ENCODE peak calls at places on chromosome 13, in ten cellular contexts. L, W, T, R, S, Q, O, K, B and D are unnamed samples.

GRCh38 chr13:99955107-99955746 is 16.3 kb downstream of the ZIC5 start:
- DNase-seq in L (no peak), W (no peak), T (no peak), R (no peak), S (no peak), Q (no peak), O (no peak), K (no peak), B (peak), D (no peak)

GRCh38 chr13:50075619-50076097 is 60.4 kb downstream of the KCNRG start:
- DNase-seq in L (no peak), W (no peak), T (no peak), R (no peak), S (no peak), Q (no peak), O (no peak), K (no peak), B (no peak), D (no peak)

GRCh38 chr13:36323951-36324566 is 22.1 kb downstream of the SPART start:
- DNase-seq in L (no peak), W (no peak), T (no peak), R (no peak), S (no peak), Q (no peak), O (no peak), K (no peak), B (no peak), D (no peak)

GRCh38 chr13:68908879-68909278 is 1198.7 kb upstream of the ATXN8OS start:
- DNase-seq in L (no peak), W (no peak), T (no peak), R (no peak), S (no peak), Q (no peak), O (no peak), K (no peak), B (no peak), D (no peak)

GRCh38 chr13:99417151-99417820 is 84.0 kb upstream of the TM9SF2 start:
- DNase-seq in L (no peak), W (no peak), T (peak), R (no peak), S (no peak), Q (no peak), O (peak), K (no peak), B (peak), D (no peak)

GRCh38 chr13:32323912-32324311 is 8.6 kb downstream of the BRCA2 start:
- DNase-seq in L (no peak), W (no peak), T (no peak), R (no peak), S (no peak), Q (no peak), O (no peak), K (no peak), B (no peak), D (no peak)

GRCh38 chr13:80605007-80605406 is 264.1 kb upstream of the SPRY2 start:
- DNase-seq in L (no peak), W (no peak), T (no peak), R (no peak), S (no peak), Q (no peak), O (no peak), K (no peak), B (no peak), D (no peak)

GRCh38 chr13:30792257-30793000 is 57.1 kb downstream of the ALOX5AP start:
- DNase-seq in L (no peak), W (peak), T (peak), R (peak), S (no peak), Q (peak), O (peak), K (peak), B (peak), D (no peak)

GRCh38 chr13:92362717-92363116 is 863.9 kb upstream of the GPC6 start:
- DNase-seq in L (no peak), W (no peak), T (no peak), R (no peak), S (no peak), Q (no peak), O (no peak), K (no peak), B (no peak), D (no peak)

GRCh38 chr13:92365904-92366303 is 860.7 kb upstream of the GPC6 start:
- DNase-seq in L (no peak), W (no peak), T (no peak), R (no peak), S (no peak), Q (no peak), O (no peak), K (no peak), B (no peak), D (no peak)
- TF ChIP-seq POLR2AphosphoS5 in L (no peak), W (no peak), T (no peak), R (no peak), S (no peak), Q (no peak), O (no peak), K (no peak), B (no peak), D (no peak)

GRCh38 chr13:79312456-79312855 is 93.6 kb downstream of the RBM26 start:
- DNase-seq in L (no peak), W (no peak), T (no peak), R (no peak), S (no peak), Q (no peak), O (no peak), K (no peak), B (no peak), D (no peak)

GRCh38 chr13:79311456-79311855 is 94.6 kb downstream of the RBM26 start:
- DNase-seq in L (no peak), W (no peak), T (no peak), R (no peak), S (no peak), Q (no peak), O (no peak), K (no peak), B (no peak), D (no peak)

GRCh38 chr13:79307433-79307861 is 98.6 kb downstream of the RBM26 start:
- DNase-seq in L (no peak), W (no peak), T (no peak), R (no peak), S (no peak), Q (no peak), O (no peak), K (no peak), B (no peak), D (no peak)

GRCh38 chr13:79307866-79308298 is 98.2 kb downstream of the RBM26 start:
- DNase-seq in L (no peak), W (no peak), T (no peak), R (no peak), S (no peak), Q (no peak), O (no peak), K (no peak), B (peak), D (no peak)

DNA sequence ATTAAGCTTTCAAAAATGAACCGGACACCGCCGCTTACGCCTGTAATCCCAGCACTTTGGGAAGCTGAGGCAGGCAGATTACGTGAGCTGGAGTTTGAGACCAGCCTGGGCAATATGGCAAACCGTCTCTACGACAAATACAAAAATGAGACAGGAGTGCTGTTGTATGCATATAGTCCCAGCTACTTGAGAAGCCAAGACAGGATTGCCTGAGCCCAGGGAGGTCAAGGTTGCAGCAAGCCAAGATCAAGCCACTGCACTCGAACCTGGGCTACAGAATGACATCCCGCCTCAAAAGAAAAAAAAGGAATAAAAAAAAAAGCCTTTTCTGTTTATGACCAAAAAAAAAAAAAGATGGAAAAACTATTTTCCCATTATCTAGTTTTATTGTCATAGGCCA is 96.4 kb downstream of the RBM26 start:
- DNase-seq in L (no peak), W (no peak), T (no peak), R (no peak), S (no peak), Q (no peak), O (no peak), K (no peak), B (peak), D (no peak)
- TF ChIP-seq POLR2AphosphoS5 in L (no peak), W (no peak), T (no peak), R (no peak), S (peak), Q (no peak), O (no peak), K (no peak), B (no peak), D (no peak)

DNA sequence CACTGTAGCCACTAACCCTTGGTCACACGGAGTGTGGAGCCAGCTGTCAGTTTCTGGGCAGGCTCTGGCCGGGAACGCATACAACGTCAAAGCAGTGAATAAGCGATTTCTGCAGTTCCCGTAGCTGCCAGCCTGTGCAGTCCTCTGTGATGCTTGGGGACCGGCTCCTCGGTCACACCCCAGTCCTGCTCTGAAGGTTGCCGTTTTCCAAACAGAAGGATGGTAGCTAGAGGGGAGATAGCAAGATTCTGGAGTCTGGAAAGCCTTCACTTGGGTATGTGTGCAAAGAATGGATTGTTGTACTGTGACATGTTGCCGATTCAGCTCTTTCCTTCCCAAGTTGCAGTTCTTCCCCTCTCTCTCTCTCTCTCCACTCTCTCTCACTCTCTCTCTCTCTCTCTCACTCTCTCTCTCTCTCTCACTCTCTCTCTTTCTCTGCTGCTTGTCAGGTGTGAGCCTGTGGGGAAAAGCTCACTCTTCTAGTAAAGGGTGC is 38.7 kb upstream of the C1QTNF9 start:
- DNase-seq in L (no peak), W (no peak), T (no peak), R (peak), S (no peak), Q (peak), O (peak), K (no peak), B (peak), D (no peak)
- TF ChIP-seq POLR2AphosphoS5 in L (peak), W (peak), T (no peak), R (peak), S (no peak), Q (peak), O (no peak), K (no peak), B (no peak), D (no peak)

DNA sequence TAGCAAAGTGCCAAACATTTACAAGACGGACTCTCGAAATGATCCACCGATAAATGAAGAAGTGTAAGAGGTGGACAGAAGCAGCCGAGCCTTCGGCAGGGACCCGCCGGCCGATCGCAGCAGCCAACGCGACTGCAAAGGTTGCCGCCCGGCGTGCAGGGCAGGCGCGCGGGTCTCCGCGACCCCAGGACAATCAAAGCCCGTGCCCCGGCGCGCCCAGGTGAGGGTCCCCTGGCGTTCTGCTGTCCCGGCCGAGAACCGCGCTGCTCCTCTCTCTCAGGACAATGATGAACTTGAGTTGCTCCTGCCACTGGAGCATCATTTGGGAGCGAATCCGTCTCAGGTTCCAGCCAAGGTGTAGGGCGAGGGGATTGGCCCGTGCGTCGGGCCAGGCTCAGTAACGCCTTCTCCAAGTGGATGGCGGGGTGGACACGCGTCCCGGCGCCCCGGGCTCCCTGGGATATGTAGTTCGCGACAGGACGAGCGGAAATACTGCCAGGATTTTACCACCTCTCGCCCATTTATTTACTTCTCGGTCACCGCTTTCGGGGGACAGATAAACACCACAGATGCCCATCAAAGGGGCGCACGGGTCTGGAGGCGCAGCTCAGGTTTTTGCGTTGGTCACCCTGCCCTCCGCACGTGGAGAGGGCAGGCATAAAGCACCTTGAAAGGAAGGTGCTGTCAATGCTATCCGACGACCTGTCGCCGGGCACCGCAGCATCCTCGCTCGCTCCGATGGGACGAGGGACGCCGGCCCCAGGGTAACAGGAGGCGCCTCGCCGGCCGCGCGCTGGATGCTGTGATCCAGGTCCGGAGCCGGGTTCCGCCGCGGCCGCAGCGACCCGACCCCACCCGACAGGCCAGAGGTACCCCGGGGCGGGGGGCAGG is at the start of the genes BIVM and POGLUT2:
- DNase-seq in L (peak), W (peak), T (peak), R (peak), S (peak), Q (peak), O (peak), K (peak), B (peak), D (peak)
- TF ChIP-seq POLR2AphosphoS5 in L (no peak), W (peak), T (no peak), R (peak), S (no peak), Q (peak), O (no peak), K (peak), B (peak), D (peak)

DNA sequence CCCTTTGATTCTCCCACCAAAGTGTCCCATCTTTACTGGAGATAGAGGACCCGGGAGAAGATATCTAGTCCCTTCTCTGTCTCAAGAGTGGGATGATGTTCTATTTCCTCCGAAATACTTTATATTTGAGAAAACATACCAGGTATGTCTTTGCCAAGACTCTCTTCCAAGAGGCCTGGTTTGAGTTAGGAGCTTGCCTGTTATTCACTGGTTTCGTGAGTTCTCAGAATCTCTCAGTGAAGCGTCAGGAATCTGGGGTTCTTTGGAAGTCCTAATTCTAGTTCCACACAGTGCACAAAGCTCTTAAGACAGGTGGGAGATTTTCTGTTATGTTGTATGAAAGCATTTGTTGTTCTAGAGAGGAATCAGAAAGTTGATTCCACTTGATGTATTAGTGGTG is 182.0 kb downstream of the DNAJC15 start:
- DNase-seq in L (no peak), W (no peak), T (no peak), R (no peak), S (no peak), Q (no peak), O (no peak), K (no peak), B (no peak), D (no peak)
- TF ChIP-seq POLR2AphosphoS5 in L (no peak), W (no peak), T (no peak), R (no peak), S (no peak), Q (no peak), O (no peak), K (no peak), B (no peak), D (no peak)

GRCh38 chr13:106443625-106444024 is 91.8 kb downstream of the EFNB2 start:
- DNase-seq in L (no peak), W (no peak), T (no peak), R (no peak), S (no peak), Q (no peak), O (no peak), K (no peak), B (no peak), D (no peak)
- TF ChIP-seq POLR2AphosphoS5 in L (no peak), W (no peak), T (no peak), R (no peak), S (no peak), Q (no peak), O (no peak), K (no peak), B (no peak), D (no peak)

DNA sequence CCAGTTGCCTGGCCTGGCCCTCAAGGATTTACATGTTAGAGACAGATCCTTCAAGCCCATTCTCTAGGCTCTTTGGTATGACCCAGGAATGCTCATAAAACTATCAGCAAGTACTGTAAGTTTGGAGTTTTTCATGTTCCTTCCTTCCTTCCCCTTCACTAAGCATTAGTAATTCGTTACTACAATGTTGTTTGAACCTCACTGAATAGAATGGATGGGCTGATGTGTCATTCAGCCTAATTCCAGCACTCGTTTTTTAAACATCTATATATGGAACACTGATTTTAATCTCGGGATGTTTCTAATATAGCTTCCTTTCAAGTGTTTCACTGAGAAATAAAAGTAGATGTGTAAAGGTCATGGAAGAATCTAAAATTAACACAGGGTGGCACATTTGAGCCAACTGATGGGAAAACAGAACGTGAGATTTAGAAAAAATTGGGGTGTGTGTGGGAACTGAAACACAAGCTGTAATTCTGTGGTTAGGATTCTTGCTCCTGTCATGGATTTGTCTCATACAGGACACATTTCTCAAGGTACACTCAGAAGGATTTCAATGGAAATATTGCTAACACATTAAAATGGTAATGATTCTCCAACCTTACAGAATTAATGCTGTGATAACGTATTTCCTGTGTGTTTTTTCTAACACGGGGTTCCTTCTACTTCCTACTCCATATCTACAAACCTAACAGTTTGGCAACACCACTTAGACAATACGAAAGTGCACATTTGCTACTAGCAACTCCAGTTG is 93.4 kb downstream of the FLT1 start:
- DNase-seq in L (no peak), W (no peak), T (no peak), R (no peak), S (no peak), Q (no peak), O (no peak), K (no peak), B (no peak), D (no peak)
- TF ChIP-seq POLR2AphosphoS5 in L (no peak), W (no peak), T (no peak), R (no peak), S (no peak), Q (no peak), O (no peak), K (no peak), B (no peak), D (no peak)

GRCh38 chr13:28753946-28754345 is 35.2 kb upstream of the SLC46A3 start:
- DNase-seq in L (no peak), W (no peak), T (no peak), R (no peak), S (no peak), Q (no peak), O (no peak), K (no peak), B (no peak), D (no peak)

GRCh38 chr13:28753208-28753892 is 34.6 kb upstream of the SLC46A3 start:
- DNase-seq in L (no peak), W (peak), T (no peak), R (peak), S (no peak), Q (peak), O (peak), K (peak), B (peak), D (no peak)

GRCh38 chr13:28751210-28751935 is 32.6 kb upstream of the SLC46A3 start:
- DNase-seq in L (no peak), W (no peak), T (no peak), R (no peak), S (no peak), Q (no peak), O (no peak), K (no peak), B (peak), D (no peak)

GRCh38 chr13:28755546-28755870 is 36.7 kb upstream of the SLC46A3 start:
- DNase-seq in L (no peak), W (no peak), T (no peak), R (no peak), S (no peak), Q (no peak), O (no peak), K (no peak), B (no peak), D (no peak)

DNA sequence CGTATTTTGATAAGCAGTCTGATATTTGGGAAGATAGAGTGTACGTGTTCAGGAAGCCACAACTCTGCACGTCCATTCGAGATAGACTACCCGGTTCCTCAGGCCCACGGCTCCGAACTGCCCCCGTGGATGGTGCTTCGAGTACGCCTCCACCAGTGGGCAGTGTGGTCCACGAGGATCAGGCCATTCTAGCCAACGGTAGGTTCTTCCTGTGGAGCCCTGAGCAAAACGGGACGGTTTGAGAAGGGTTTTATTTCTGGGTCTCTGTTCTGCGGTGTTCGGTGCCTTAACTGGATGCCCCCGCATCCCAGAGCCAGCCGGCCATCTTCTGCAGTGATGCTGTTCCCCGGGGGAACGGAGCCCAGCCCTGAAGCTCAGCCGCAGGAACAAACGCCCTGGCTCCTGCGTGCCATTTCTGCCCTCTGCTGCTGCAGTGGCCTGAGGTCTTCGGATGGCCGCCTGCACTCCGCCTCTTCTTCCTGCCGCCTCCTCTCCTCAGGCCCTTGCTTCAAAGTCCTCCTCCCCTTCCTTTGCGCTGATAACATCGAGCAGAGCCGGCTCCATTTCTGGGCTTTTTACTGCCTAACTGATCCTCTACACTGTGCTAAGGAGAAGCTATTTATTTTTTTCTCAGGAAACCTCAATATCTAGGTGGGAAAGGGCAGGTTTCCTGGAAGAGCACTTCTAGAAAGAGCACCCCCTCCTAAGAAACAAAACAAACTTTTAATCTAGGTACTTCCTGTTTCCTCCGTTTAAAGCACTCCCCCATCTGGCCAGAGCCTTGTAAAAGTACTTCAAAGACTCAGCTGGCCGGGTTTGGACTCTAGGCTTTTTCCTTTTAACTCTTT is 36.2 kb upstream of the SLC46A3 start:
- DNase-seq in L (no peak), W (no peak), T (no peak), R (no peak), S (no peak), Q (no peak), O (no peak), K (no peak), B (peak), D (no peak)
- TF ChIP-seq POLR2AphosphoS5 in L (no peak), W (no peak), T (no peak), R (no peak), S (no peak), Q (no peak), O (no peak), K (no peak), B (no peak), D (no peak)

GRCh38 chr13:111119966-111120365 is 4.9 kb downstream of the ARHGEF7 start:
- DNase-seq in L (no peak), W (no peak), T (no peak), R (no peak), S (no peak), Q (no peak), O (no peak), K (no peak), B (no peak), D (no peak)
- TF ChIP-seq POLR2AphosphoS5 in L (no peak), W (no peak), T (no peak), R (no peak), S (no peak), Q (no peak), O (no peak), K (no peak), B (no peak), D (no peak)